ENCODE peak calls at places on chromosomes 16 and 17, in ten cellular contexts. O, J, Q, Z, V, P, Y, N, G and F are unnamed samples.
A peak's percentile ranks its signal among the peaks of the same experiment; 100 is the strongest.

GRCh38 chr16:53220585-53220984 is 165.8 kb downstream of the CHD9 start:
- DNase-seq in Y (peak; percentile 54), O (no peak), N (no peak), P (no peak), V (peak; percentile 82), Z (no peak), J (no peak), G (peak; percentile 9), Q (peak; percentile 5), F (peak; percentile 40)

GRCh38 chr16:53732296-53732929 is 28.5 kb downstream of the FTO start:
- DNase-seq in J (no peak), V (no peak), Z (no peak), G (peak; percentile 22), P (no peak), Y (no peak), Q (no peak), O (no peak), N (peak; percentile 24), F (no peak)

GRCh38 chr17:9115446-9116265 is 94.3 kb downstream of the NTN1 start:
- DNase-seq in G (peak; percentile 33), P (peak; percentile 61), Q (peak; percentile 74), N (no peak), Z (peak; percentile 30), V (peak; percentile 53), J (peak; percentile 82), Y (no peak), O (no peak), F (peak; percentile 43)

GRCh38 chr16:87715658-87716057 is 50.1 kb downstream of the KLHDC4 start:
- DNase-seq in G (no peak), P (no peak), O (no peak), N (peak; percentile 23), V (no peak), Z (no peak), J (no peak), Y (no peak), Q (no peak), F (no peak)

GRCh38 chr16:71746442-71747046 is 22.0 kb upstream of the PHLPP2 start:
- DNase-seq in Z (no peak), G (peak; percentile 44), J (no peak), Y (peak; percentile 61), V (peak; percentile 80), N (peak; percentile 49), O (no peak), P (no peak), Q (peak; percentile 57), F (peak; percentile 54)

GRCh38 chr16:17470871-17471744 is at the start of gene XYLT1:
- DNase-seq in Y (peak; percentile 14), G (peak; percentile 69), V (peak; percentile 14), Z (peak; percentile 49), Q (peak; percentile 71), P (peak; percentile 65), O (peak; percentile 45), N (peak; percentile 75), J (peak; percentile 77), F (peak; percentile 50)

GRCh38 chr16:4323845-4324478 is 8.1 kb downstream of the GLIS2 start:
- DNase-seq in P (no peak), G (peak; percentile 79), N (no peak), O (no peak), Y (peak; percentile 48), Z (no peak), J (peak; percentile 77), V (peak; percentile 65), Q (peak; percentile 89), F (peak; percentile 78)

GRCh38 chr16:89014611-89015230 is 37.7 kb upstream of the CBFA2T3 start:
- DNase-seq in Y (no peak), O (no peak), J (no peak), N (no peak), G (no peak), Q (no peak), Z (no peak), P (no peak), V (no peak), F (no peak)

GRCh38 chr17:10226930-10227695 is 28.7 kb upstream of the GAS7 start:
- DNase-seq in O (no peak), N (no peak), V (peak; percentile 45), Y (peak; percentile 44), G (peak; percentile 64), J (peak; percentile 24), Z (no peak), Q (peak; percentile 63), P (peak; percentile 77), F (peak; percentile 56)

GRCh38 chr17:27333410-27333980 is 39.6 kb downstream of the WSB1 start:
- DNase-seq in J (peak; percentile 44), Y (no peak), Z (no peak), O (no peak), P (no peak), N (no peak), G (no peak), Q (no peak), V (no peak), F (no peak)

GRCh38 chr16:88424536-88425230 is 28.4 kb upstream of the ZFPM1 start:
- DNase-seq in J (no peak), Z (no peak), V (peak; percentile 21), P (no peak), G (no peak), O (no peak), N (peak; percentile 15), Q (no peak), Y (no peak), F (no peak)

GRCh38 chr17:77892469-77893143 is 65.9 kb upstream of the TNRC6C start:
- DNase-seq in G (peak; percentile 61), O (no peak), N (no peak), P (no peak), Q (no peak), V (no peak), Z (no peak), J (no peak), Y (peak; percentile 35), F (no peak)
- TF ChIP-seq CTCF in G (peak; percentile 41), O (no peak), N (no peak), P (no peak), Q (no peak), V (peak; percentile 51), Z (peak; percentile 42), J (no peak), Y (peak; percentile 64), F (peak; percentile 23)

GRCh38 chr17:3911271-3912053 is 4.8 kb downstream of the P2RX1 start:
- DNase-seq in O (no peak), Y (no peak), G (no peak), J (no peak), Z (no peak), P (peak; percentile 63), N (no peak), V (no peak), Q (no peak), F (no peak)

GRCh38 chr17:3912827-3913226 is 3.4 kb downstream of the P2RX1 start:
- DNase-seq in J (no peak), P (no peak), Y (no peak), G (no peak), N (no peak), Z (no peak), Q (no peak), O (no peak), V (no peak), F (no peak)

GRCh38 chr17:3907483-3908216 is 8.6 kb downstream of the P2RX1 start:
- DNase-seq in Q (no peak), Z (no peak), N (peak; percentile 25), Y (no peak), V (no peak), J (no peak), O (no peak), G (no peak), P (no peak), F (no peak)

GRCh38 chr17:3909257-3909656 is 7.0 kb downstream of the P2RX1 start:
- DNase-seq in Q (no peak), J (no peak), P (no peak), G (no peak), Y (no peak), N (no peak), Z (no peak), O (no peak), V (no peak), F (no peak)

GRCh38 chr17:3910420-3911270 is 5.6 kb downstream of the P2RX1 start:
- DNase-seq in Y (no peak), Q (no peak), O (no peak), N (no peak), J (no peak), P (no peak), Z (no peak), G (no peak), V (no peak), F (no peak)
- H3K4me3 ChIP-seq in Y (no peak overlapping the region), Q (no peak overlapping the region), O (no peak overlapping the region), N (no peak overlapping the region), J (no peak overlapping the region), P (no peak overlapping the region), Z (no peak overlapping the region), G (no peak overlapping the region), V (no peak overlapping the region), F (no peak overlapping the region)

DNA sequence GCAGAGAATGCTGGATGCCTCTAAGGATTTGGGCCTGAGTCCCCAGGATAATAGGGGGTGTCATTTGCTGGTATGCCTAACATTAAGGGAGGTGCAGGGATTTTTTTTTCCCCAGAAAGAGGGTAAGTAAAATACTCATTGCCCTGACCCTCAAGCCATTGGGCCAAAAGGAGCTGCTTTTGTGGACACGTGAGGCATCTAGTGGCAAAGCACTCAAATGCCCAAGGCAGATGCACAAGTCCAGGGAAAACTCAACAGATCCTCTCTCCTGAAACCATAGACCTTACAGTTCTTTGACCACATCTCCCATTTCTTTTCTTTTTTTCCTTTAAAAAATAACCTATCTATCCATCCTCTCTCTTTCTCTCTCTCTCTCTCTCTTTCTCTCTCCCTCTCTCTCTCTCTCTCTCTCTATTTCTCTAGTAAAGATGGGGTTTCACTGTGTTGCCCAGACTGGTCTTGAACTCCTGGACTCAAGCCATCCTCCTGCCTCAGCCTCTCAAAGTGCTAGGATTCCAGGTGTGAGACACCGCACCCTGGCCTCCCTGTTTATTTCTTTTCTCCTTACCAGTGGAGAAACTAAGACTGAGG is 11.8 kb downstream of the IRX5 start:
- DNase-seq in N (no peak), P (no peak), V (no peak), J (no peak), Q (no peak), O (no peak), Z (no peak), Y (no peak), G (no peak), F (no peak)
- TF ChIP-seq CTCF in N (no peak), P (no peak), V (no peak), J (no peak), Q (no peak), O (no peak), Z (no peak), Y (no peak), G (no peak), F (no peak)

DNA sequence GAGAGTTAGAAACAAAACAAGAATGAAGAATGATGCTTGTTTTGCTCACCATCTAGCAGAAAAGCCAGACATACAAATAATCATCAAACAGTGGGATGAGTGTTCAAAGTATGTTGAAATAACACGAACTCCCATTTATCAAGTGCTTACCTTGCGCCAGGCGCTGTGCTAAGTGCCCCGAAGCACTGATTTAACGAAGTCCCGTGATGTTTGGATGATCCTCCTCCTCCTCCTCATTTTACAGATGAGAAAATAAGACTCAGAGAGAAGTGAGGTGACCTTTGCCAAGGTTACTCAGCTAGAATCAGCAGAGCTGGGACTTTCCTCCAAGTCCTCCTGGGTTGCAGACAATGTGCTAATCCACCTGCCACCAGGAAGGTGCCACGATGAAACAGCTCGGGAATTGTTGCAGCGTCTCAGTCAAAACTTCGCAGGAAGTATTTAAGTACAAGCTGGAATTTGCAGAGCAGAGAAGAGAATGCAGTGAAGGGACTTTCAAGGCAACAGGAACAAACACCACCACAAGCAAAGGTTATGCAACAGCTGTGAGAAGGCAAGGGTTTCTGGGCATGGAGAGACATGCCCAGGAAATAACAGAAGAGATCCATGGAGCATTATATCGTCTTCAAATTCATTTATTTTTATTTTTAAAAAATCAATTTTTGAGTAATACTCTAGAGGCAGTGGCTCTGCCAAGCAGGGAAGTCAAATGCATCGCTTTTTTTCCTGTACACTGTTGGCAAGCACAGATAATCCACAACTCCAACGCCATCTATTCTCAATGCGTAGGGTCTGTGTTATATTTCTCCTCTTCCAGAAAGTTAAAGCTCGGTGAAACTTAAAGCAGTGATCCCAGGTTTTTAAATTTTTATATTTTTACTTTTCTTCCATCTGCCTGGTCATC is 11.1 kb downstream of the PRCD start:
- DNase-seq in V (peak; percentile 81), O (no peak), N (peak; percentile 95), J (no peak), P (no peak), G (no peak), Y (no peak), Z (no peak), Q (no peak), F (peak; percentile 82)
- H3K4me3 ChIP-seq in V (no peak overlapping the region), O (no peak overlapping the region), N (peak overlapping the region; percentile 45), J (no peak overlapping the region), P (no peak overlapping the region), G (no peak overlapping the region), Y (no peak overlapping the region), Z (peak overlapping the region; percentile 5), Q (no peak overlapping the region), F (peak overlapping the region; percentile 32)